ENCODE peak calls at places on chromosomes 1 and 21, in nine cellular contexts. I is H7; D is CD8-positive, alpha-beta memory T cell; Z is adipocyte; Q is HCT116; L is brain microvascular endothelial cell; C is tibial nerve; P is cardiac muscle cell; H is fibroblast of lung. G is an unnamed sample. For H3K27me3 and H3K36me3, the result is how much of the 10 kb centered on the place peaks cover.

GRCh38 chr21:25373126-25374082 is 233.9 kb downstream of the MRPL39 start:
- DNase-seq in L (no peak), H (no peak), P (no peak), Z (no peak), Q (no peak), I (peak), D (no peak), C (no peak), G (no peak)

GRCh38 chr1:54736685-54737084 is 21.0 kb downstream of the TTC4 start:
- DNase-seq in H (no peak), Q (no peak), D (no peak), Z (no peak), P (no peak), C (no peak), L (no peak), I (no peak), G (no peak)

GRCh38 chr1:239587066-239587465 is 200.7 kb downstream of the CHRM3 start:
- DNase-seq in Z (no peak), D (peak), H (no peak), Q (no peak), L (no peak), C (no peak), I (no peak), P (no peak), G (no peak)

GRCh38 chr1:178969226-178969987 is 56.3 kb upstream of the FAM20B start:
- DNase-seq in L (no peak), Q (no peak), I (no peak), H (no peak), D (no peak), P (no peak), Z (no peak), C (no peak), G (no peak)

GRCh38 chr1:246794261-246795093 is 70.3 kb downstream of the SCCPDH start:
- DNase-seq in Z (peak), P (peak), L (no peak), H (peak), Q (no peak), C (no peak), I (peak), D (no peak), G (no peak)

GRCh38 chr1:31573261-31573660 is 3.1 kb upstream of the TINAGL1 start:
- DNase-seq in D (no peak), P (no peak), H (no peak), I (no peak), L (no peak), C (no peak), Q (no peak), Z (no peak), G (no peak)

GRCh38 chr1:48236716-48237470 is 14.4 kb downstream of the SLC5A9 start:
- DNase-seq in P (peak), C (no peak), Z (peak), D (peak), I (peak), H (peak), L (peak), Q (peak), G (no peak)

GRCh38 chr1:200217703-200218102 is 190.2 kb downstream of the NR5A2 start:
- DNase-seq in Z (no peak), C (no peak), Q (no peak), L (no peak), I (no peak), D (no peak), H (no peak), P (no peak), G (no peak)

GRCh38 chr1:24186993-24187790 is at the start of gene IFNLR1:
- DNase-seq in D (peak), Z (peak), I (peak), C (no peak), H (no peak), Q (peak), P (peak), L (no peak), G (no peak)

GRCh38 chr1:230211436-230212145 is 144.6 kb downstream of the GALNT2 start:
- DNase-seq in P (no peak), Q (no peak), D (no peak), H (no peak), C (no peak), I (no peak), Z (no peak), L (no peak), G (no peak)

GRCh38 chr1:57403201-57403600 is 20.7 kb downstream of the DAB1 start:
- DNase-seq in Z (no peak), Q (no peak), P (no peak), C (no peak), H (no peak), I (no peak), D (no peak), L (no peak), G (no peak)

GRCh38 chr1:57400041-57400440 is 23.8 kb downstream of the DAB1 start:
- DNase-seq in C (no peak), Q (no peak), I (no peak), H (no peak), L (no peak), P (no peak), D (no peak), Z (no peak), G (no peak)

GRCh38 chr1:57404914-57405313 is 18.9 kb downstream of the DAB1 start:
- DNase-seq in Q (no peak), C (no peak), D (no peak), Z (peak), P (no peak), H (no peak), L (no peak), I (no peak), G (no peak)

GRCh38 chr1:57406428-57406827 is 17.4 kb downstream of the DAB1 start:
- DNase-seq in H (no peak), P (no peak), L (no peak), I (no peak), Q (no peak), C (no peak), Z (no peak), D (no peak), G (no peak)

GRCh38 chr1:57401671-57402070 is 22.2 kb downstream of the DAB1 start:
- DNase-seq in C (no peak), I (no peak), D (no peak), L (no peak), P (no peak), H (no peak), Z (no peak), Q (no peak), G (no peak)
- H3K27me3 ChIP-seq in C (under half), I (under half), D (under half), L (under half), P (under half), H (under half), Z (under half), Q (under half), G (under half)

DNA sequence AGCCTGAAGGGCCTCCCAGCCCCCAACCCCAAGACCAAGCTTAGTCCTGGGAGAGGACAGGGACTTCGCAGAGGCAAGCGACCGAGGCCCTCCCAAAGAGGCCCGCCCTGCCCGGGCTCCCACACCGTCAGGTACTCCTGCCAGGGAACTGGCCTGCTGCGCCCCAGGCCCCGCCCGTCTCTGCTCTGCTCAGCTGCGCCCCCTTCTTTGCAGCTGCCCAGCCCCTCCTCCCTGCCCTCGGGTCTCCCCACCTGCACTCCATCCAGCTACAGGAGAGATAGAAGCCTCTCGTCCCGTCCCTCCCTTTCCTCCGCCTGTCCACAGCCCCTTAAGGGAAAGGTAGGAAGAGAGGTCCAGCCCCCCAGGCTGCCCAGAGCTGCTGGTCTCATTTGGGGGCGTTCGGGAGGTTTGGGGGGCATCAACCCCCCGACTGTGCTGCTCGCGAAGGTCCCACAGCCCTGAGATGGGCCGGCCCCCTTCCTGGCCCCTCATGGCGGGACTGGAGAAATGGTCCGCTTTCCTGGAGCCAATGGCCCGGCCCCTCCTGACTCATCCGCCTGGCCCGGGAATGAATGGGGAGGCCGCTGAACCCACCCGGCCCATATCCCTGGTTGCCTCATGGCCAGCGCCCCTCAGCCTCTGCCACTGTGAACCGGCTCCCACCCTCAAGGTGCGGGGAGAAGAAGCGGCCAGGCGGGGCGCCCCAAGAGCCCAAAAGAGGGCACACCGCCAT is 21.9 kb upstream of the ARF1 start:
- DNase-seq in I (peak), Q (no peak), L (no peak), H (no peak), C (no peak), P (no peak), D (no peak), Z (peak), G (no peak)
- H3K4me3 ChIP-seq in I (peak), Q (no peak), L (peak), H (peak), C (peak), P (peak), D (peak), Z (no peak), G (peak)

GRCh38 chr1:10288059-10288615 is 77.8 kb downstream of the KIF1B start:
- DNase-seq in Z (no peak), I (no peak), H (no peak), C (no peak), P (no peak), D (no peak), L (no peak), Q (no peak), G (no peak)
- H3K36me3 ChIP-seq in Z (half or more), I (under half), H (under half), C (under half), P (under half), D (under half), L (under half), Q (under half), G (under half)

GRCh38 chr1:13890766-13891165 is 190.8 kb downstream of the PRDM2 start:
- DNase-seq in L (no peak), P (no peak), H (no peak), C (no peak), Q (no peak), D (no peak), I (no peak), Z (no peak), G (no peak)
- H3K27me3 ChIP-seq in L (under half), P (half or more), H (under half), C (under half), Q (under half), D (under half), I (half or more), Z (under half), G (under half)